ENCODE peak calls at places on chromosomes 7 and 10, in six cellular contexts. One of them, this sample, is unnamed.

GRCh38 chr10:26391701-26392695 is 46.1 kb upstream of the APBB1IP start:
- DNase-seq in uterus: no peak
- DNase-seq in tibial artery: peak
- DNase-seq in psoas muscle: no peak
- DNase-seq in heart right ventricle: no peak
- DNase-seq in pancreas: peak
- DNase-seq in this sample: no peak

GRCh38 chr7:84614821-84615506 is 420.4 kb upstream of the SEMA3A start:
- DNase-seq in tibial artery: no peak
- DNase-seq in uterus: no peak
- DNase-seq in pancreas: no peak
- DNase-seq in heart right ventricle: no peak
- DNase-seq in psoas muscle: no peak
- DNase-seq in this sample: no peak

GRCh38 chr10:49353026-49353894 is 42.6 kb downstream of the DRGX start:
- DNase-seq in psoas muscle: no peak
- DNase-seq in heart right ventricle: no peak
- DNase-seq in pancreas: no peak
- DNase-seq in uterus: no peak
- DNase-seq in tibial artery: no peak
- DNase-seq in this sample: no peak

GRCh38 chr7:17456541-17456940 is 158.1 kb downstream of the AHR start:
- DNase-seq in psoas muscle: no peak
- DNase-seq in uterus: no peak
- DNase-seq in heart right ventricle: no peak
- DNase-seq in tibial artery: no peak
- DNase-seq in pancreas: no peak
- DNase-seq in this sample: no peak

GRCh38 chr7:137820677-137821420 is 25.9 kb downstream of the DGKI start:
- DNase-seq in uterus: peak
- DNase-seq in psoas muscle: peak
- DNase-seq in tibial artery: peak
- DNase-seq in heart right ventricle: peak
- DNase-seq in pancreas: peak
- DNase-seq in this sample: peak

GRCh38 chr7:23022258-23022745 is 8.4 kb upstream of the HYCC1 start:
- DNase-seq in uterus: no peak
- DNase-seq in heart right ventricle: no peak
- DNase-seq in pancreas: no peak
- DNase-seq in tibial artery: no peak
- DNase-seq in psoas muscle: no peak
- DNase-seq in this sample: no peak

GRCh38 chr10:27742195-27742925 is 3.3 kb downstream of the MKX start:
- DNase-seq in heart right ventricle: peak
- DNase-seq in pancreas: peak
- DNase-seq in uterus: peak
- DNase-seq in tibial artery: peak
- DNase-seq in psoas muscle: peak
- DNase-seq in this sample: peak

GRCh38 chr10:125911990-125912389 is 15.6 kb downstream of the FANK1 start:
- DNase-seq in tibial artery: no peak
- DNase-seq in heart right ventricle: no peak
- DNase-seq in psoas muscle: no peak
- DNase-seq in pancreas: no peak
- DNase-seq in uterus: no peak
- DNase-seq in this sample: no peak

GRCh38 chr7:138542183-138542582 is 82.1 kb downstream of the TRIM24 start:
- DNase-seq in pancreas: no peak
- DNase-seq in heart right ventricle: no peak
- DNase-seq in tibial artery: no peak
- DNase-seq in uterus: no peak
- DNase-seq in psoas muscle: no peak
- DNase-seq in this sample: no peak

GRCh38 chr7:158512042-158512441 is 75.6 kb downstream of the PTPRN2 start:
- DNase-seq in pancreas: no peak
- DNase-seq in uterus: no peak
- DNase-seq in tibial artery: no peak
- DNase-seq in heart right ventricle: no peak
- DNase-seq in psoas muscle: no peak
- DNase-seq in this sample: no peak

GRCh38 chr7:66205736-66206080 is 574 bp downstream of the TPST1 start:
- DNase-seq in psoas muscle: no peak
- DNase-seq in uterus: peak
- DNase-seq in tibial artery: no peak
- DNase-seq in heart right ventricle: no peak
- DNase-seq in pancreas: no peak
- DNase-seq in this sample: no peak

GRCh38 chr10:86155034-86155656 is 211.4 kb downstream of the GRID1 start:
- DNase-seq in uterus: no peak
- DNase-seq in heart right ventricle: no peak
- DNase-seq in tibial artery: no peak
- DNase-seq in pancreas: no peak
- DNase-seq in psoas muscle: no peak
- DNase-seq in this sample: no peak

GRCh38 chr10:29748109-29748650 is 113.4 kb upstream of the SVIL start:
- DNase-seq in psoas muscle: no peak
- DNase-seq in uterus: no peak
- DNase-seq in pancreas: no peak
- DNase-seq in heart right ventricle: no peak
- DNase-seq in tibial artery: no peak
- DNase-seq in this sample: no peak

GRCh38 chr7:150612925-150613324 is 19.3 kb downstream of the GIMAP6 start:
- DNase-seq in psoas muscle: no peak
- DNase-seq in pancreas: no peak
- DNase-seq in heart right ventricle: no peak
- DNase-seq in tibial artery: no peak
- DNase-seq in uterus: no peak
- DNase-seq in this sample: no peak

GRCh38 chr10:61460835-61461234 is 7.7 kb upstream of the TMEM26 start:
- DNase-seq in uterus: no peak
- DNase-seq in tibial artery: no peak
- DNase-seq in psoas muscle: no peak
- DNase-seq in heart right ventricle: no peak
- DNase-seq in pancreas: no peak
- DNase-seq in this sample: no peak

GRCh38 chr10:79243211-79244067 is 103.8 kb upstream of the PPIF start:
- DNase-seq in heart right ventricle: peak
- DNase-seq in pancreas: no peak
- DNase-seq in psoas muscle: no peak
- DNase-seq in uterus: no peak
- DNase-seq in tibial artery: peak
- DNase-seq in this sample: no peak

GRCh38 chr7:132453825-132454224 is 122.4 kb downstream of the PLXNA4 start:
- DNase-seq in pancreas: no peak
- DNase-seq in tibial artery: no peak
- DNase-seq in heart right ventricle: no peak
- DNase-seq in psoas muscle: no peak
- DNase-seq in uterus: no peak
- DNase-seq in this sample: no peak

GRCh38 chr10:68572151-68572550 is 12.0 kb downstream of the TET1 start:
- DNase-seq in tibial artery: no peak
- DNase-seq in uterus: no peak
- DNase-seq in pancreas: no peak
- DNase-seq in psoas muscle: no peak
- DNase-seq in heart right ventricle: no peak
- DNase-seq in this sample: no peak

DNA sequence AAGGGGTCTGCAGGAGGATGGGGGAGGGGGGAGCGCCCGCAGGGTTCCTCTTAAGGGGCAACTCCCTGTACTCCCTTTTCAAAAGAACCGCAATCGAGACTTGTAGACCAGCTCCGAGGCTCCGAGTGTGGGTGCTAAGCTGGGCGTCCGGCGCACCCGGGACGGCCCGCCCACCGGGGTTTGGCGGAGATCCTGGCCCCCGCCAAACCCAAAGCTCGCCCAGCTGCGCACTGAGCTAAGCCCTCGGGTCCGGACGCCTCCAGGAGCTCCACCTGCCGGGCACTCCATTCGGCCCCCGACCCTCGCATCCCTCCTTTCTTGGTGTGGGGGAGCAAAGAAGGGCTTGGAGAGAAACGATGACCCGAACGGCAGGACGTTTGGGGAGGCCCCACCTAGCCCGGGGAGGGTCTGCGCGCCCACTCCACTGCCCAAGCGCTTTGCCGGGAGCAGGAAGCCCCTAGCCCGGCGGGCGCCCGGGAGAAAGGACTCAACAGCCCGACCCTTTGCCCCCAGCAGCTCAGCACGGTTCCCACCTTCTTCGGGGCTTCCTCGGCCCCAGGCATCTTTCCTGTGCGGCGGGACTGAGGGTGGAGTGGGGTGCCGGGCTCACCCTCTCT is 649 bp downstream of the AFAP1L2 start:
- DNase-seq in uterus: peak
- DNase-seq in heart right ventricle: no peak
- DNase-seq in tibial artery: no peak
- DNase-seq in pancreas: peak
- DNase-seq in psoas muscle: peak
- DNase-seq in this sample: peak
- TF ChIP-seq CTCF in uterus: peak
- TF ChIP-seq CTCF in heart right ventricle: peak
- TF ChIP-seq CTCF in tibial artery: no peak
- TF ChIP-seq CTCF in pancreas: no peak
- TF ChIP-seq CTCF in psoas muscle: no peak
- TF ChIP-seq CTCF in this sample: no peak

DNA sequence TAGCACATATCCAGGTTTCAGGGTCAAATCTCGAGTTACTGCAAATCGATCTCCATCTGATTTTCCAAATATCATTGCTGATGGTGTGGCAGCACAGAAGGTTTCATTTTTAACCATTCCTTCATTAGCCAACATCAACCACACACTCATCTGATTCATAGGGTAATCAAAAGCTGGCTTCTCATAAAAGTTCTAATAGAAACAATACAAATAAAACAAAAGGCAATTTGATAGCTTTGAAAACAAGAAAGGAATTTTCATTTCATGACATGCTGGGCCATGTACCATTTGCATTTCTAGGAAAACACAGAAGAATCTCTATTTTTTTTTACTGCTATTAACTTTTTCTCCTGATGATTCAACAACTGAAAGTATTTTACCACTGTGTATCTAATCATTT is 147.7 kb upstream of the SLC26A5 start:
- DNase-seq in uterus: no peak
- DNase-seq in tibial artery: no peak
- DNase-seq in psoas muscle: no peak
- DNase-seq in pancreas: no peak
- DNase-seq in heart right ventricle: no peak
- DNase-seq in this sample: no peak
- H3K4me3 ChIP-seq in uterus: no peak
- H3K4me3 ChIP-seq in tibial artery: no peak
- H3K4me3 ChIP-seq in psoas muscle: no peak
- H3K4me3 ChIP-seq in pancreas: no peak
- H3K4me3 ChIP-seq in heart right ventricle: no peak
- H3K4me3 ChIP-seq in this sample: no peak

GRCh38 chr10:34223658-34224057 is 591.4 kb downstream of the PARD3 start:
- DNase-seq in psoas muscle: no peak
- DNase-seq in heart right ventricle: no peak
- DNase-seq in uterus: no peak
- DNase-seq in tibial artery: no peak
- DNase-seq in pancreas: no peak
- DNase-seq in this sample: no peak
- TF ChIP-seq CTCF in psoas muscle: no peak
- TF ChIP-seq CTCF in heart right ventricle: no peak
- TF ChIP-seq CTCF in uterus: no peak
- TF ChIP-seq CTCF in tibial artery: no peak
- TF ChIP-seq CTCF in pancreas: no peak
- TF ChIP-seq CTCF in this sample: no peak

DNA sequence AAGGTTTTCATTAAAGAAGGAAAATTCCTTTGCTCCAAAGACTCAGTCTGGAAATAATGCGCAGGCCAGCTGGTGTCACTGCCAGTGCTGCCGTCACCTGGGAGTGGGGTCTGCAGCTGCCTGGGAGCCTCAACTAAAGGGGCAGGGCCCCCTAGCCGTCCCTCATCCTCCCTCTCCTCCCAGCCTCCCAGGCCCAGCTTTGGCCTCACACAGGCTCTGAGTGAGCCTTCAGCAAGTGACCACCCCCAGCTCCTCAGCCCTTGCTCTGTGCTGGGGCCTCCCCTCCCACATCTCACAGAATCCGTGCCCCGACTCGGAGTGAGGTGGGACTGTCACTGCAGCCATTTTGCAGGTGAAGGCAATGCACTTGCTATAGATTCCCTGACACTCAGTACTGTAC is 11.1 kb upstream of the RET start:
- DNase-seq in tibial artery: no peak
- DNase-seq in psoas muscle: no peak
- DNase-seq in pancreas: no peak
- DNase-seq in uterus: no peak
- DNase-seq in heart right ventricle: no peak
- DNase-seq in this sample: no peak
- H3K4me3 ChIP-seq in tibial artery: no peak
- H3K4me3 ChIP-seq in psoas muscle: no peak
- H3K4me3 ChIP-seq in pancreas: no peak
- H3K4me3 ChIP-seq in uterus: no peak
- H3K4me3 ChIP-seq in heart right ventricle: no peak
- H3K4me3 ChIP-seq in this sample: no peak

GRCh38 chr7:1809070-1809469 is 139.0 kb downstream of the ELFN1 start:
- DNase-seq in heart right ventricle: no peak
- DNase-seq in psoas muscle: no peak
- DNase-seq in uterus: no peak
- DNase-seq in pancreas: no peak
- DNase-seq in tibial artery: no peak
- DNase-seq in this sample: peak

GRCh38 chr7:1810961-1811849 is 141.1 kb downstream of the ELFN1 start:
- DNase-seq in pancreas: no peak
- DNase-seq in heart right ventricle: no peak
- DNase-seq in psoas muscle: no peak
- DNase-seq in tibial artery: no peak
- DNase-seq in uterus: no peak
- DNase-seq in this sample: peak

GRCh38 chr7:1810521-1810920 is 140.4 kb downstream of the ELFN1 start:
- DNase-seq in heart right ventricle: no peak
- DNase-seq in tibial artery: no peak
- DNase-seq in pancreas: no peak
- DNase-seq in psoas muscle: no peak
- DNase-seq in uterus: no peak
- DNase-seq in this sample: peak

GRCh38 chr7:1807821-1808600 is 137.9 kb downstream of the ELFN1 start:
- DNase-seq in pancreas: no peak
- DNase-seq in psoas muscle: no peak
- DNase-seq in tibial artery: no peak
- DNase-seq in heart right ventricle: no peak
- DNase-seq in uterus: no peak
- DNase-seq in this sample: peak

DNA sequence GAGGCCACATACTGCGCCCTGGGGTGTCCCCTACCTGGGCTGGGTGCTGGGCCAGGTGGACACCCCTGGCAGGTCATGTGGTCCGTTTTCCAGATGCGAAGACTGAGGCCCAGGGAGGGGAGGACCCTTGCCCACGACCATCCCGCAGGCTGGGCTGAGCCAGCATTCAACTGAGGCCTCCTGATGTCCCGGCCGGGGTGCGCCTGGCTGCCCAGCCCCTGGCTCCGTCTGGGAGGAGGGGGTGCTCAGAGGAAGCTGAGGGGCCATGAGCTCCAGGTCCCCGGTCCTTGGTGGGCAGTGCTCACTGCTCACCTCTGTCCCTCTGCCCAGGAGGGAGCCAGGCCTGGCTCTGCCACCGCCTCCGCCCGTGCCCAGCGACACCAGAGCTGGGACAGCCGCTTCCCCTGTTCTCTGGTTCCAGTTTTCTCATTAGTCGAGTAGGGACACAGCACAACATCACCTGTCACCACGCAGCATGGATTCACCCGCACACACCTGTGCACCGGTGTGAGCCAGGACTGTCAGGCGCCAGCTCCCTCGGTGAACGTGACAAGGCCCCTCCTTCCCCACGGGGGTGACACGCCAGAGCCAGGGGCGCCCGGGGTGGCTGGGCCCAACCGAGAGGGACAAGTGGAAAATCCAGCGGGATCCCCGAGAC is 139.7 kb downstream of the ELFN1 start:
- DNase-seq in heart right ventricle: no peak
- DNase-seq in tibial artery: no peak
- DNase-seq in psoas muscle: no peak
- DNase-seq in pancreas: no peak
- DNase-seq in uterus: no peak
- DNase-seq in this sample: peak
- TF ChIP-seq CTCF in heart right ventricle: no peak
- TF ChIP-seq CTCF in tibial artery: no peak
- TF ChIP-seq CTCF in psoas muscle: no peak
- TF ChIP-seq CTCF in pancreas: no peak
- TF ChIP-seq CTCF in uterus: no peak
- TF ChIP-seq CTCF in this sample: no peak